ENCODE peak calls at places on chromosomes 3 and 15, in five cellular contexts. E is CD8-positive, alpha-beta memory T cell; W is right cardiac atrium; K is RWPE2; T is neural progenitor cell. N is an unnamed sample.
A peak's percentile ranks its signal among the peaks of the same experiment; 100 is the strongest.

GRCh38 chr3:64354956-64355355 is 129.7 kb upstream of the PRICKLE2 start:
- DNase-seq in K (no peak), T (no peak), W (no peak), E (no peak), N (no peak)

GRCh38 chr3:55453871-55454496 is 33.1 kb downstream of the WNT5A start:
- DNase-seq in W (no peak), T (no peak), K (no peak), E (no peak), N (no peak)

GRCh38 chr15:23497710-23498111 is 50.7 kb upstream of the GOLGA6L2 start:
- DNase-seq in W (no peak), K (no peak), T (peak; percentile 19), E (no peak), N (no peak)

GRCh38 chr3:188124184-188124583 is 29.8 kb upstream of the LPP start:
- DNase-seq in T (no peak), K (no peak), W (no peak), E (no peak), N (no peak)

GRCh38 chr3:195574497-195575304 is 9.0 kb downstream of the APOD start:
- DNase-seq in E (no peak), W (no peak), T (no peak), K (no peak), N (no peak)

GRCh38 chr3:99425930-99426329 is 212.5 kb upstream of the COL8A1 start:
- DNase-seq in K (no peak), W (no peak), E (no peak), T (no peak), N (no peak)

GRCh38 chr3:30912304-30912703 is 17.8 kb upstream of the GADL1 start:
- DNase-seq in K (no peak), E (no peak), W (no peak), T (no peak), N (no peak)

GRCh38 chr3:169060037-169060436 is 603.5 kb downstream of the MECOM start:
- DNase-seq in E (no peak), T (no peak), W (no peak), K (no peak), N (no peak)

GRCh38 chr15:63046927-63047760 is 4.6 kb downstream of the TPM1 start:
- DNase-seq in T (peak; percentile 50), W (no peak), K (no peak), E (no peak), N (no peak)

GRCh38 chr15:42808921-42809320 is 72.0 kb upstream of the CDAN1 start:
- DNase-seq in E (no peak), K (no peak), T (no peak), W (no peak), N (no peak)

GRCh38 chr3:62252614-62253147 is 120.7 kb downstream of the FEZF2 start:
- DNase-seq in W (no peak), T (no peak), K (no peak), E (no peak), N (no peak)

GRCh38 chr3:112437146-112438022 is 61.9 kb downstream of the BTLA start:
- DNase-seq in E (no peak), W (no peak), K (no peak), T (peak; percentile 4), N (no peak)

GRCh38 chr3:40237892-40238571 is 71.5 kb upstream of the EIF1B start:
- DNase-seq in K (no peak), T (peak; percentile 78), W (no peak), E (no peak), N (no peak)

GRCh38 chr3:27353221-27353620 is 16.0 kb downstream of the NEK10 start:
- DNase-seq in K (no peak), E (no peak), W (no peak), T (no peak), N (no peak)

GRCh38 chr15:61144055-61144454 is 85.0 kb downstream of the RORA start:
- DNase-seq in K (no peak), E (no peak), W (peak; percentile 42), T (no peak), N (no peak)

GRCh38 chr3:171028025-171028778 is 1.7 kb upstream of the SLC2A2 start:
- DNase-seq in W (peak; percentile 81), E (no peak), T (peak; percentile 56), K (peak; percentile 51), N (peak; percentile 52)

GRCh38 chr15:67611803-67612369 is 69.4 kb downstream of the MAP2K5 start:
- DNase-seq in W (no peak), K (no peak), E (no peak), T (no peak), N (no peak)

GRCh38 chr3:78994174-78995027 is 773.4 kb downstream of the ROBO1 start:
- DNase-seq in T (peak; percentile 48), E (no peak), K (no peak), W (no peak), N (no peak)

GRCh38 chr15:74433592-74434259 is at the start of gene SEMA7A:
- DNase-seq in T (peak; percentile 94), E (peak; percentile 74), K (peak; percentile 90), W (peak; percentile 95), N (peak; percentile 74)

GRCh38 chr3:188553569-188553968 is 399.6 kb downstream of the LPP start:
- DNase-seq in T (no peak), W (no peak), K (no peak), E (peak; percentile 30), N (no peak)

GRCh38 chr15:76161153-76162049 is 101.6 kb downstream of the TMEM266 start:
- DNase-seq in K (no peak), T (no peak), W (no peak), E (no peak), N (no peak)

GRCh38 chr3:114370537-114371174 is 76.8 kb downstream of the TIGIT start:
- DNase-seq in T (peak; percentile 26), K (no peak), W (no peak), E (no peak), N (no peak)

DNA sequence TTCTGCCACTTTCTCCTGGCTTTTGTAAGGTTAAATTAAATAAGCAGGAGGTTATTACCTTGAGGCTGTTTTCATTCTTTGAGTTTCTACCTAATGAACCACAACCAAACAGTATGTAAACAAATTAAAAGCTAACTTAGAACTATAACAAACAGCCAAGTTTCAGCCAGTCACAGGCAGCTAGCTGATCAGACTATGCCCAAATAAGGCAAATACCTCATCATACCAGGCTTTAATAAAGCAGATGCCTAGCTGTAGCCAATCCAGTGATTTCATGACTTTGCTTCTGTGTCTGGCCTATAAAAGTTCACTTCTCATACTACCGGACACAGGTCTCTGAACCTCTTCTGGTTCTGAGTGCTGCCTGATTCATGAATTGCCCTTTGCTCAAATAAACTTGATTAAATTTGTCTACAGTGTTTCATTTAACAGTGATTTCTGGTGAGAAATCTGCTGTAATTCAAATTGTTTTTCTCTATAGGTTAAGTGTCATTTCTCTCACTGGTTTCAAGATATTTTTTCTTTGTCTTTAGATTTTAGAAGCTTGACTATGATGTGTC is 24.2 kb downstream of the SH3GL3 start:
- DNase-seq in T (no peak), E (no peak), K (no peak), W (no peak), N (no peak)
- H3K9me3 ChIP-seq in T (no peaks in the 10 kb centered on the region), E (no peaks in the 10 kb centered on the region), K (no peaks in the 10 kb centered on the region), W (no peaks in the 10 kb centered on the region), N (no peaks in the 10 kb centered on the region)

GRCh38 chr3:52246264-52246620 is 683 bp downstream of the PPM1M start:
- DNase-seq in W (no peak), T (no peak), E (no peak), K (no peak), N (no peak)
- H3K27ac ChIP-seq in W (peak overlapping the region; percentile 67), T (no peak overlapping the region), E (peak overlapping the region; percentile 80), K (peak overlapping the region; percentile 52), N (peak overlapping the region; percentile 68)

GRCh38 chr15:77624868-77625267 is 7.8 kb downstream of the LINGO1 start:
- DNase-seq in K (no peak), E (no peak), T (no peak), W (peak; percentile 67), N (no peak)
- H3K4me1 ChIP-seq in K (no peaks in the 10 kb centered on the region), E (no peaks in the 10 kb centered on the region), T (peaks cover 76% of the 10 kb centered on the region), W (no peaks in the 10 kb centered on the region), N (peaks cover 14% of the 10 kb centered on the region)

GRCh38 chr3:147422934-147423599 is 13.9 kb downstream of the ZIC1 start:
- DNase-seq in K (no peak), E (no peak), T (peak; percentile 84), W (no peak), N (no peak)
- H3K9me3 ChIP-seq in K (no peaks in the 10 kb centered on the region), E (no peaks in the 10 kb centered on the region), T (no peaks in the 10 kb centered on the region), W (no peaks in the 10 kb centered on the region), N (no peaks in the 10 kb centered on the region)

DNA sequence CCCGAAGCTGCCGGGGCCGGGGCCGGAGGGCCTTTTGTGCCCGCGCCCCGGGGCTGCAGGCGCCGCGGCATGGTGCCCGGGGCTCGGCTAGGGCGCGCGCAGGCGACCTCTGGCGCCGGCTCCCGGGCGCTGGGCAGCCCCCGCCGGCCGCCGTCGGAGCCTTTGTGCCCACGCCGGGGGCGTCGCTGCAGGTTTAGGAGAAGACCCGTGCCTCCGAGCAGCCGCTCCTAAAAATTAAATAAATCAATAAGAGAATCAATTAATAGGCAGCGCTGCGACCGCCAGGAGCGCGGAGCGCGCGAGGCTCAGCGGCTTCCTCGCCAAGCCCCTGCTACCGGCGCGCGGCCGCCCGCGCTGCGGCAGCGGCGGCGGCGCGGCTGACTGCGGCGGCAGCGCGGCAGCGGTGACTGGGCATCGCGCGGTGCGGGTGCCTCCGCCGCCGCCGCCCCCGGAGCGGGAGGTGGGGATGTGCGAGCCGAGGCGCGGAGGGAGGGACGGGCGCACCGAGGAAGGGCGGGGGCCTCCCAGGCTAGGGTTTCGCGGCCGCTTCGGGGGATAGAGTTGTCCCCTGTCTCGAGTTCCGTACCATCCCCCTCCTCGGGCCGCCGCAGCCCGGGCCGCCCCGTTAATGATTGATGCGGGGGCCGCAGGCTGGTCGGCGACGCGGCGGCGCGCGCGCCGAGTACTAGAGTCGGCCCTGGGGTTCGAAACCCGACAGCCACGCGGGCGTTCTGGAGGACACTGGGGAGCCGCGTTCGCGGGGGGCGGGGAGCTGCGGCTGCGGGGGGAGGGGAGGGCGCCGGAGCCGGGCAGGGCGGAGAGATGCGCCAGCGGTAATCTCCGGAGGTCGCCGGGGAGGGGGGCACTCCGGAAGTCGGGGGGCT is at the start of gene PAQR9:
- DNase-seq in K (no peak), E (no peak), W (peak; percentile 71), T (peak; percentile 83), N (no peak)
- H3K27ac ChIP-seq in K (no peak within 1 kb of the TSS), E (no peak within 1 kb of the TSS), W (peak within 1 kb of the TSS; percentile 70), T (no peak within 1 kb of the TSS), N (no peak within 1 kb of the TSS)

DNA sequence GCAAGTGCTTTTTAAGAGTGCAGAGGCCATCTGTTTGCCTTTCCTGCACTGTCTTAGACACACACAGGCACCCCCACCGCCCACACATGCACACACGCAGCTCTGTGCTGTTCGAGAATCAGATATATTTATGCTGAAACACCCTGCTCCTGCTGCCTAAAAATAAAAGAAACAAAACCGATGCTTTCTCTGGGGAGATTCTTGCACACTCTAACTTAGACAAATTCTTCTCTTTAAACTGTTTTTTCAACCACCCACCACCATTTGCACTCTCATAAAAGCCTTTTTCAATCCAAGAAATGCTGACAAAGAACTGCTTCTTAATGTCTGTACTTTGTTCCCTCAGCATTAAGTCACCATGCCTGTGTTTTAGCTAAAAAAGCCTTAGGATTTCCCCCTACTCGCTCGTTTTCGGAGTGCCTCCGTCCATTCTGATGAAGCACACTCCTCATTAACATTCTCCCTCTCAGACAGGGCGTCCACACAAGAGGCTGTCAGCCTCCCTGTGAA is 26.2 kb downstream of the SLC12A8 start:
- DNase-seq in W (no peak), K (no peak), E (no peak), T (no peak), N (peak; percentile 48)
- H3K4me1 ChIP-seq in W (peaks cover 3% of the 10 kb centered on the region), K (no peaks in the 10 kb centered on the region), E (no peaks in the 10 kb centered on the region), T (peaks cover 22% of the 10 kb centered on the region), N (peaks cover 12% of the 10 kb centered on the region)

DNA sequence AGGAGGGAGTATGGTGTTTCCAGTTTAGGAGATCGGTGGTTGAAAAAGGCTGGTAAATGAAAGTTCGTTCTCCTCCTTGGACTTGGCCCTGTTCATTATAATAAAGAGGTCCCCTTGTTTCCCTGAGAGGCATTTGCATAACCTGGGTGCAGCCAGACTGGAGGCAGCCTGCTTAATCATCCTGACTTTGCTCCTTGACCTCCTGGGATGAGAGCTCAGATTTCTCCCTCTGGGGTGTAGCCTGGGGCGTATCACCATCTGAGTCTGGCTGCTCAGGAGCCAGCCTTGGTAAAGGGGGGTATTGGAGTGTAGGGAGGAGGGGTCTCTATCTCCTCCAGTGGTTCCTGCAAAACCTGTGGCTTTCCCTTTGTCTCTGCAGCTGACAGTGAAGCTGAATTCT is 21.3 kb upstream of the ACAD9 start:
- DNase-seq in W (no peak), E (no peak), T (no peak), K (no peak), N (no peak)
- H3K9me3 ChIP-seq in W (peaks cover 2% of the 10 kb centered on the region), E (peaks cover 27% of the 10 kb centered on the region), T (peaks cover 7% of the 10 kb centered on the region), K (peaks cover 15% of the 10 kb centered on the region), N (no peaks in the 10 kb centered on the region)